ENCODE peak calls at places on chromosome 5, in four cellular contexts. F is stimulated activated CD4-positive, alpha-beta T cell treated with anti-CD3 and anti-CD28 coated beads, Interleukin-2, amount 100 ng/mL, for 48 hours; K is A172; U is heart right ventricle. H is an unnamed sample.

GRCh38 chr5:174741352-174741751 is 17.0 kb downstream of the MSX2 start:
- DNase-seq in F (no peak), K (no peak), U (no peak), H (no peak)

GRCh38 chr5:172453986-172454354 is 355 bp downstream of the SH3PXD2B start:
- DNase-seq in F (no peak), K (no peak), U (peak; percentile 65), H (no peak)

GRCh38 chr5:179345429-179346321 is at the start of gene ADAMTS2:
- DNase-seq in F (peak; percentile 2), K (no peak), U (peak; percentile 43), H (peak; percentile 11)

GRCh38 chr5:138611295-138612220 is 36.4 kb upstream of the HSPA9 start:
- DNase-seq in F (no peak), K (no peak), U (no peak), H (no peak)

GRCh38 chr5:6818594-6819512 is 105.6 kb downstream of the TENT4A start:
- DNase-seq in F (no peak), K (peak; percentile 13), U (no peak), H (peak; percentile 34)

GRCh38 chr5:11415751-11416150 is 488.5 kb downstream of the CTNND2 start:
- DNase-seq in F (no peak), K (no peak), U (no peak), H (no peak)

GRCh38 chr5:92777421-92777820 is 803.6 kb downstream of the NR2F1-AS1 start:
- DNase-seq in F (no peak), K (no peak), U (no peak), H (no peak)

GRCh38 chr5:78735834-78736463 is 87.4 kb upstream of the LHFPL2 start:
- DNase-seq in F (no peak), K (no peak), U (no peak), H (no peak)

GRCh38 chr5:137613554-137614265 is 114.6 kb upstream of the SPOCK1 start:
- DNase-seq in F (no peak), K (no peak), U (no peak), H (no peak)

GRCh38 chr5:87413116-87413645 is 451 bp upstream of the CCNH start:
- DNase-seq in F (no peak), K (no peak), U (no peak), H (no peak)

GRCh38 chr5:66633754-66634153 is 37.6 kb downstream of the MAST4 start:
- DNase-seq in F (no peak), K (no peak), U (no peak), H (no peak)

GRCh38 chr5:54676964-54677363 is 159.4 kb downstream of the SNX18 start:
- DNase-seq in F (no peak), K (no peak), U (no peak), H (no peak)

GRCh38 chr5:138354926-138355378 is 2.5 kb downstream of the KDM3B start:
- DNase-seq in F (peak; percentile 40), K (peak; percentile 88), U (peak; percentile 32), H (peak; percentile 85)

GRCh38 chr5:144144956-144145751 is 25.3 kb downstream of the YIPF5 start:
- DNase-seq in F (no peak), K (no peak), U (no peak), H (no peak)

GRCh38 chr5:1137567-1138444 is 25.9 kb upstream of the SLC12A7 start:
- DNase-seq in F (no peak), K (peak; percentile 36), U (no peak), H (no peak)

GRCh38 chr5:82334856-82335255 is 56.7 kb upstream of the RPS23 start:
- DNase-seq in F (no peak), K (peak; percentile 73), U (no peak), H (peak; percentile 83)

GRCh38 chr5:144102361-144102760 is 68.1 kb downstream of the YIPF5 start:
- DNase-seq in F (no peak), K (no peak), U (no peak), H (no peak)

GRCh38 chr5:116504593-116504992 is 70.0 kb downstream of the SEMA6A start:
- DNase-seq in F (no peak), K (no peak), U (no peak), H (no peak)

GRCh38 chr5:75716715-75717081 is 539 bp downstream of the POC5 start:
- DNase-seq in F (no peak), K (no peak), U (no peak), H (no peak)

GRCh38 chr5:116612431-116612830 is 37.8 kb upstream of the SEMA6A start:
- DNase-seq in F (no peak), K (no peak), U (no peak), H (no peak)

GRCh38 chr5:144189800-144190429 is 19.2 kb downstream of the KCTD16 start:
- DNase-seq in F (peak; percentile 41), K (peak; percentile 99), U (no peak), H (peak; percentile 72)

GRCh38 chr5:128154943-128155342 is 71.4 kb downstream of the SLC12A2 start:
- DNase-seq in F (no peak), K (no peak), U (no peak), H (no peak)

GRCh38 chr5:159184858-159185381 is 24.4 kb downstream of the RNF145 start:
- DNase-seq in F (no peak), K (peak; percentile 71), U (no peak), H (peak; percentile 79)